ENCODE peak calls at places on chromosomes 7 and 10, in six cellular contexts. E is mammary epithelial cell, Y is RWPE1, K is body of pancreas, S is SJCRH30, X is aorta. L is an unnamed sample.

GRCh38 chr7:124930655-124931597 is 1.3 kb upstream of the POT1 start:
- DNase-seq in K (no peak), E (no peak), S (no peak), X (no peak), Y (no peak), L (no peak)

GRCh38 chr10:13003004-13003403 is 1.5 kb upstream of the CCDC3 start:
- DNase-seq in X (no peak), K (no peak), S (no peak), Y (no peak), E (no peak), L (no peak)

GRCh38 chr7:27605689-27606269 is 56.9 kb downstream of the HIBADH start:
- DNase-seq in Y (peak; percentile 36), S (peak; percentile 36), K (peak; percentile 19), X (no peak), E (peak; percentile 23), L (no peak)

GRCh38 chr7:148699024-148699771 is 495 bp downstream of the CUL1 start:
- DNase-seq in Y (no peak), K (peak; percentile 58), X (peak; percentile 72), E (peak; percentile 64), S (peak; percentile 74), L (no peak)

GRCh38 chr7:25952277-25953057 is 199.5 kb upstream of the NFE2L3 start:
- DNase-seq in Y (no peak), E (no peak), X (no peak), S (no peak), K (peak; percentile 87), L (no peak)

GRCh38 chr10:119663866-119664698 is 12.9 kb downstream of the BAG3 start:
- DNase-seq in X (no peak), K (no peak), Y (no peak), E (no peak), S (no peak), L (no peak)

GRCh38 chr7:29488977-29489376 is 74.7 kb upstream of the PRR15 start:
- DNase-seq in Y (peak; percentile 13), X (no peak), K (no peak), E (peak; percentile 67), S (no peak), L (peak; percentile 29)

GRCh38 chr10:58662314-58662713 is 149.6 kb downstream of the BICC1 start:
- DNase-seq in K (no peak), Y (peak; percentile 74), S (no peak), X (no peak), E (peak; percentile 90), L (peak; percentile 72)

GRCh38 chr10:101643546-101643945 is 51.4 kb downstream of the FBXW4 start:
- DNase-seq in E (no peak), Y (no peak), K (no peak), S (no peak), X (no peak), L (no peak)

GRCh38 chr10:99850767-99851127 is 68.3 kb downstream of the ABCC2 start:
- DNase-seq in K (no peak), S (no peak), E (no peak), X (no peak), Y (no peak), L (no peak)

GRCh38 chr7:122887198-122887597 is 938 bp upstream of the CADPS2 start:
- DNase-seq in X (peak; percentile 69), K (peak; percentile 85), E (peak; percentile 59), Y (peak; percentile 3), S (no peak), L (peak; percentile 10)

GRCh38 chr7:126574838-126575250 is 677.9 kb downstream of the GRM8 start:
- DNase-seq in Y (peak; percentile 74), E (peak; percentile 88), K (no peak), X (no peak), S (peak; percentile 54), L (peak; percentile 64)

GRCh38 chr10:44009891-44010290 is 361.2 kb upstream of the ZNF32 start:
- DNase-seq in S (no peak), E (no peak), X (no peak), Y (no peak), K (no peak), L (no peak)

GRCh38 chr10:44008270-44008916 is 359.7 kb upstream of the ZNF32 start:
- DNase-seq in K (peak; percentile 45), S (no peak), X (no peak), Y (no peak), E (peak; percentile 74), L (peak; percentile 27)

GRCh38 chr10:44010873-44011602 is 362.4 kb upstream of the ZNF32 start:
- DNase-seq in S (no peak), K (peak; percentile 14), X (no peak), Y (peak; percentile 4), E (peak; percentile 86), L (peak; percentile 56)

GRCh38 chr10:44006826-44007225 is 358.1 kb upstream of the ZNF32 start:
- DNase-seq in X (no peak), Y (no peak), K (no peak), E (no peak), S (no peak), L (no peak)

DNA sequence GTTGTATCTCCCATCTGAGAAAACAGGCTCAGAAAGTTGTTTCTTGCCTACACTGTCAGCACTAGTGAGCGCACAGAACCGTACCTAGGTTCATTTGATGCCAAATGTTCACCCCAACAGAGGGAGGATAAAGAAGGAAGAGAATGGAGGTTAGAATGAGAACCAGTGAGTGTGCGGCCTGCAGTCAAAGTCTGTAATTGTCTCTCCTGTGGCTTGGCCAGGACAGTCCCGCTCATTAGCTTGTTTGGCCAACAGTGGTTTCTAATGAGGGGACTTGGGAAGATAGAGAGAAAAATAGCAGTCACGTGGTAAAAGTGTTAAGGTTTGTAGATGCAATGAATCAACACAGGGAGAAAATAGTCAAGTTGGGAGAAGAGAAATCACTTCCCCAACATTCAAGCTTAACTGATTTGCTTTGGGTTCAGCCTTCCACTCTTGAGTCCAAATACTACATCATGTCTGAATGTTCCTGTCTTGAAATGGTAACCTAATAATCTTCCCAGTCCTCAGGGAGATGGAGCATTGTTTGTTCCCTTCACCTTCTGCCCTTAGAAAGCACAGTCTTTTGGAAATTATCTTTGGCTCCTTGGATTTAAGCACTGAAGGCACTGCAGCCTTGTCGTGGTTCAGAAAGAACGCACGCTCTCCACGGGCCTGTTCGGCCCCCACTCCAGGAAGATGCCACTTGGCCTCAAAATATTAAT is 360.4 kb upstream of the ZNF32 start:
- DNase-seq in S (no peak), X (no peak), Y (no peak), E (no peak), K (no peak), L (no peak)
- H3K27ac ChIP-seq in S (no peak overlapping the region), X (peak overlapping the region; percentile 51), Y (no peak overlapping the region), E (no peak overlapping the region), K (no peak overlapping the region), L (no peak overlapping the region)

GRCh38 chr7:151126500-151127137 is 40.3 kb downstream of the AGAP3 start:
- DNase-seq in Y (no peak), S (no peak), K (no peak), E (no peak), X (no peak), L (no peak)

GRCh38 chr7:151129882-151130591 is 37.5 kb downstream of the GBX1 start:
- DNase-seq in K (no peak), S (no peak), E (no peak), Y (no peak), X (no peak), L (no peak)

GRCh38 chr7:151128716-151129115 is 38.8 kb downstream of the GBX1 start:
- DNase-seq in E (no peak), X (no peak), Y (no peak), S (no peak), K (no peak), L (no peak)

GRCh38 chr7:151129141-151129835 is 38.2 kb downstream of the GBX1 start:
- DNase-seq in E (no peak), Y (no peak), S (peak; percentile 48), X (no peak), K (no peak), L (no peak)

GRCh38 chr7:151128144-151128543 is 39.4 kb downstream of the GBX1 start:
- DNase-seq in Y (no peak), X (no peak), E (no peak), K (no peak), S (no peak), L (no peak)
- H3K27ac ChIP-seq in Y (no peak overlapping the region), X (no peak overlapping the region), E (no peak overlapping the region), K (no peak overlapping the region), S (no peak overlapping the region), L (no peak overlapping the region)

DNA sequence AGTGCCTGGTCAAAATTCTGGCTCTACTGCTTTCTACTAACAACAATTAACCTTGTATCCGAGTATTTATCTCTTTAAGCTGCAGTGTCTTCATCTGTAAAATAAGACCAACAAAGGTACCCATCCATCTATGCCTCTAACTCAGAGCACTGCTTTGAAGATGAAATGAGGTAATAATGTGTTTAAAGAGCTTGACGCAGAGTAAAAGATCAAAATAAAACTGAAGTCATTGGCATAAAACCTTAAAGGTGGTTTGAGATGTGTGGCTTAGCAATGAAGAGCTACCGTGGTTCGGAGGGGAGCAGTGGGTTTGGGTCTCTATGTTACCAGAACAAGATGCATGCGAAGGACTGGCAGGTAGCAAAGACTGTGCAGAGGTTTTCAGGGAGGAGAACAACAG is 16.1 kb upstream of the PRF1 start:
- DNase-seq in K (no peak), Y (no peak), E (no peak), X (no peak), S (no peak), L (no peak)
- H3K27ac ChIP-seq in K (no peak overlapping the region), Y (no peak overlapping the region), E (no peak overlapping the region), X (no peak overlapping the region), S (no peak overlapping the region), L (no peak overlapping the region)

GRCh38 chr7:128945668-128946366 is 8.1 kb downstream of the IRF5 start:
- DNase-seq in E (no peak), Y (no peak), S (no peak), K (no peak), X (no peak), L (no peak)

GRCh38 chr7:128946936-128947830 is 9.5 kb downstream of the IRF5 start:
- DNase-seq in K (no peak), E (no peak), X (no peak), S (no peak), Y (no peak), L (no peak)

GRCh38 chr7:128948976-128949760 is 11.4 kb downstream of the IRF5 start:
- DNase-seq in Y (no peak), S (no peak), K (no peak), E (no peak), X (no peak), L (no peak)

GRCh38 chr7:128948312-128948973 is 10.7 kb downstream of the IRF5 start:
- DNase-seq in S (no peak), X (no peak), Y (no peak), E (no peak), K (no peak), L (no peak)

GRCh38 chr7:128947854-128948253 is 10.1 kb downstream of the IRF5 start:
- DNase-seq in X (no peak), S (no peak), K (no peak), E (no peak), Y (no peak), L (no peak)
- H3K27ac ChIP-seq in X (no peak overlapping the region), S (no peak overlapping the region), K (no peak overlapping the region), E (no peak overlapping the region), Y (no peak overlapping the region), L (no peak overlapping the region)

GRCh38 chr7:15158141-15158810 is 255.7 kb upstream of the DGKB start:
- DNase-seq in Y (no peak), X (no peak), S (no peak), E (no peak), K (no peak), L (no peak)

DNA sequence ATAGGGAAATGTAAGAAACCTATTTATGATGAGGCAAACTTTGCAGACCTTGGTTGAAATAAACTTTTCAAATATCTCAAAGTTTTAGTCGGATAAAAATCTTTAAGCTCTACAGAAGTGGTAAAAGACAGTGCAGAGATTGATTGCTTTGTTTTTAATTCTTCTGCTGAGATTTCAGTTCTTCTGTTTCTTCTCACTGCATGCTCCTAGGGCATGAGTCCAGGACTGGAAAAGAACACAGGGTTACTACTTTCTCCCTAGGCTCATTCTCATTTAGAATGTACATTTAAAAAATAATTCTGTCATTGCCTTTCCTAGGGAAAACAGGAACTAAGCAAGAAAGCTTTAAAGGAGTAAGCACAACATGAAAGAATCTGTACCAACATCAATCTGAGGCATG is 256.7 kb upstream of the DGKB start:
- DNase-seq in X (no peak), E (no peak), Y (no peak), K (no peak), S (no peak), L (no peak)
- H3K27ac ChIP-seq in X (no peak overlapping the region), E (no peak overlapping the region), Y (no peak overlapping the region), K (no peak overlapping the region), S (no peak overlapping the region), L (no peak overlapping the region)

L was measured in epithelial cell of prostate.